ENCODE peak calls at places on chromosome 2, in six cellular contexts. S is A549, C is transverse colon, H is K562, X is suprapubic skin, T is stomach. O is an unnamed sample.

GRCh38 chr2:182372661-182373060 is 54.2 kb downstream of the PDE1A start:
- DNase-seq in T (no peak), X (no peak), H (no peak), C (peak; percentile 46), S (peak; percentile 55), O (no peak)

GRCh38 chr2:71787108-71787415 is 333.7 kb downstream of the DYSF start:
- DNase-seq in T (no peak), X (no peak), S (no peak), H (no peak), C (no peak), O (no peak)

GRCh38 chr2:176999331-176999730 is 213.3 kb upstream of the HNRNPA3 start:
- DNase-seq in T (no peak), C (no peak), S (no peak), H (peak; percentile 26), X (no peak), O (peak; percentile 27)

GRCh38 chr2:231683292-231683898 is 24.9 kb upstream of the PTMA start:
- DNase-seq in C (no peak), H (no peak), T (no peak), S (no peak), X (no peak), O (no peak)

GRCh38 chr2:20447437-20448245 is 767 bp downstream of the RHOB start:
- DNase-seq in C (peak; percentile 57), X (peak; percentile 82), T (peak; percentile 57), S (no peak), H (no peak), O (no peak)

GRCh38 chr2:215882689-215883088 is 130.7 kb downstream of the MREG start:
- DNase-seq in S (no peak), X (no peak), T (no peak), C (no peak), H (no peak), O (no peak)

GRCh38 chr2:634670-635395 is 42.4 kb downstream of the TMEM18 start:
- DNase-seq in H (no peak), S (no peak), C (no peak), T (no peak), X (peak; percentile 45), O (no peak)

GRCh38 chr2:68104111-68104835 is 41.5 kb upstream of the C1D start:
- DNase-seq in C (no peak), X (no peak), H (no peak), T (no peak), S (no peak), O (no peak)

GRCh38 chr2:190359896-190360376 is 16.5 kb downstream of the INPP1 start:
- DNase-seq in S (no peak), X (no peak), H (no peak), C (peak; percentile 55), T (peak; percentile 59), O (no peak)

GRCh38 chr2:240579771-240580614 is 6.5 kb upstream of the CAPN10 start:
- DNase-seq in C (peak; percentile 84), H (no peak), S (no peak), X (no peak), T (peak; percentile 78), O (no peak)

GRCh38 chr2:230230087-230230486 is 4.6 kb downstream of the SP140 start:
- DNase-seq in S (no peak), X (no peak), H (no peak), T (no peak), C (no peak), O (no peak)

GRCh38 chr2:120793682-120794403 is 58.2 kb downstream of the GLI2 start:
- DNase-seq in T (no peak), S (no peak), C (no peak), X (no peak), H (no peak), O (no peak)

GRCh38 chr2:58604096-58604495 is 363.0 kb upstream of the FANCL start:
- DNase-seq in X (no peak), T (no peak), C (no peak), H (no peak), S (no peak), O (no peak)

GRCh38 chr2:44061876-44062275 is 66.1 kb upstream of the LRPPRC start:
- DNase-seq in T (no peak), H (no peak), C (no peak), S (no peak), X (no peak), O (no peak)

GRCh38 chr2:10407432-10407831 is 40.7 kb downstream of the ODC1 start:
- DNase-seq in T (no peak), S (no peak), C (no peak), H (no peak), X (no peak), O (no peak)

GRCh38 chr2:66915237-66915636 is 480.3 kb downstream of the MEIS1 start:
- DNase-seq in T (no peak), C (no peak), H (no peak), X (no peak), S (no peak), O (no peak)

GRCh38 chr2:158580760-158581159 is 124.0 kb downstream of the PKP4 start:
- DNase-seq in X (no peak), T (no peak), H (no peak), S (no peak), C (peak; percentile 8), O (no peak)

GRCh38 chr2:113105047-113105446 is 22.4 kb upstream of the IL1RN start:
- DNase-seq in S (peak; percentile 26), H (peak; percentile 21), T (no peak), X (no peak), C (no peak), O (no peak)

GRCh38 chr2:69222984-69223658 is 163.9 kb downstream of the GFPT1 start:
- DNase-seq in S (no peak), H (no peak), X (no peak), T (peak; percentile 70), C (peak; percentile 30), O (no peak)

GRCh38 chr2:120854766-120855530 is 119.3 kb downstream of the GLI2 start:
- DNase-seq in C (no peak), T (no peak), X (no peak), H (no peak), S (no peak), O (no peak)

GRCh38 chr2:73175663-73176204 is 26.6 kb upstream of the NOTO start:
- DNase-seq in C (peak; percentile 81), S (no peak), H (peak; percentile 88), T (peak; percentile 93), X (peak; percentile 92), O (peak; percentile 43)

GRCh38 chr2:111219734-111220505 is 99.2 kb downstream of the BCL2L11 start:
- DNase-seq in S (no peak), X (no peak), H (no peak), T (no peak), C (no peak), O (no peak)

GRCh38 chr2:1557467-1557820 is 144.2 kb downstream of the TPO start:
- DNase-seq in C (no peak), T (no peak), H (no peak), X (no peak), S (no peak), O (no peak)

GRCh38 chr2:202317080-202317859 is 51.7 kb downstream of the NOP58 start:
- DNase-seq in H (no peak), C (peak; percentile 75), X (no peak), T (peak; percentile 81), S (no peak), O (peak; percentile 83)
- TF ChIP-seq EP300 in H (no peak), C (no peak), X (no peak), T (no peak), S (no peak), O (peak; percentile 82)

GRCh38 chr2:162327134-162327769 is 8.8 kb upstream of the IFIH1 start:
- DNase-seq in H (peak; percentile 17), X (no peak), C (no peak), T (no peak), S (no peak), O (no peak)
- TF ChIP-seq CTCF in H (peak; percentile 46), X (no peak), C (peak; percentile 40), T (peak; percentile 35), S (peak; percentile 21), O (peak; percentile 28)

GRCh38 chr2:9143264-9143815 is 63.3 kb upstream of the ASAP2 start:
- DNase-seq in S (no peak), H (no peak), T (no peak), C (no peak), X (no peak), O (no peak)
- H3K4me3 ChIP-seq in S (peak overlapping the region; percentile 42), H (peak overlapping the region; percentile 5), T (peak overlapping the region; percentile 8), C (peak overlapping the region; percentile 9), X (peak overlapping the region; percentile 32), O (peak overlapping the region; percentile 21)

GRCh38 chr2:100757621-100758394 is 62.1 kb upstream of the NPAS2 start:
- DNase-seq in T (no peak), H (no peak), S (peak; percentile 39), C (no peak), X (no peak), O (no peak)
- TF ChIP-seq EP300 in T (no peak), H (no peak), S (no peak), C (no peak), X (no peak), O (peak; percentile 24)

DNA sequence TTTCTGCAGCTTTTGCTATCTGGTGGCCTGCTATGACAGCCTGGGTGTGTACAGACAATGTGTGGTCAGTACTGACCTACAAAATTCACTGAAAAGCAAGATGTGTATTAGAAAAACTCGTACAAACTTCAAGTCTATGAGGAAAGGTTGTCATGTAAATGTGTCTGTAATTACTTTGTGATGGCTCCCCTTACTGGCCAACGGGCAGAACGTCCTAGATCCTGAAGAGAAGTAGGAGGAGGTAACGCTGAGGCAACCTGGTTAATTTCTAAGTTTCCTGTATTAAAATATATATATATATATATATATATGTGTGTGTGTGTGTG is 95.5 kb downstream of the GALNT3 start:
- DNase-seq in S (peak; percentile 2), X (no peak), T (peak; percentile 41), H (no peak), C (peak; percentile 29), O (peak; percentile 24)
- TF ChIP-seq CTCF in S (peak; percentile 43), X (peak; percentile 31), T (peak; percentile 28), H (no peak), C (peak; percentile 39), O (peak; percentile 54)

DNA sequence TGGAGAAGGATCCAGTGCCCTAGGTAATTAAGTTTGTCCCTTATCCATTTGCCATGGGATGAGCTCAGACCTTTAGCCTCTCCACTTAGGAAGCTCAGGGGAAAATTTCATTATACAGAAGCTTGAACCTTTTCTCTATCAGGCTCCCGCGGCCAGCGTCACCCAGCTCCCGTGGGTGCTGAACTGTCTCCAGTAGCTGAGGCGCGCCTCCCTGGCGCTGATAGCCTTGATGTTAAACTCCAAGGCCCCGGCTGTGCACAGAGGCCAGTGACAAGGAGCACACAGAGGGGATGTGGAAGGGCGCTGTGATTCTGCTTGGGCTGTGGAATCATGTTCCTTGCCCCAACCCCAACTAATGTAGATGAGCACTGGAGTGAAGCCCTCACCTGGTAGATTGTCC is 50.8 kb downstream of the NRP2 start:
- DNase-seq in H (no peak), T (no peak), S (no peak), X (no peak), C (no peak), O (no peak)
- H3K4me3 ChIP-seq in H (no peak overlapping the region), T (no peak overlapping the region), S (no peak overlapping the region), X (no peak overlapping the region), C (no peak overlapping the region), O (no peak overlapping the region)